ENCODE peak calls at places on chromosome 19, in seven cellular contexts. P is A549; T is effector memory CD4-positive, alpha-beta T cell; Q is cardiac muscle cell; D is prostate gland; M is thoracic aorta; Y is small intestine. C is an unnamed sample.

GRCh38 chr19:38224014-38224862 is at the start of gene DPF1:
- DNase-seq in P (peak), Q (peak), M (no peak), T (peak), Y (peak), D (no peak), C (no peak)

GRCh38 chr19:35992902-35993765 is 1.9 kb upstream of the SDHAF1 start:
- DNase-seq in M (no peak), P (no peak), T (no peak), D (no peak), Q (no peak), Y (no peak), C (no peak)

GRCh38 chr19:5903502-5904301 is at the start of gene NDUFA11:
- DNase-seq in T (peak), Y (peak), M (peak), Q (peak), D (peak), P (peak), C (peak)

GRCh38 chr19:5343848-5344247 is 3.2 kb upstream of the PTPRS start:
- DNase-seq in T (no peak), M (no peak), P (no peak), D (no peak), Y (no peak), Q (peak), C (no peak)

GRCh38 chr19:48332662-48333466 is 7.5 kb downstream of the EMP3 start:
- DNase-seq in P (peak), T (peak), Y (peak), M (peak), Q (peak), D (peak), C (peak)

GRCh38 chr19:18660051-18660910 is 23.2 kb upstream of the CRTC1 start:
- DNase-seq in D (no peak), Q (peak), T (no peak), M (peak), P (peak), Y (no peak), C (no peak)

GRCh38 chr19:19304186-19304975 is 15.9 kb downstream of the SUGP1 start:
- DNase-seq in P (no peak), Y (no peak), T (no peak), M (no peak), D (no peak), Q (no peak), C (no peak)

GRCh38 chr19:27911122-27911898 is 1301.6 kb downstream of the UQCRFS1 start:
- DNase-seq in M (no peak), P (no peak), Q (no peak), D (no peak), T (no peak), Y (no peak), C (no peak)

GRCh38 chr19:12773571-12773970 is 1.8 kb downstream of the HOOK2 start:
- DNase-seq in Y (no peak), D (no peak), Q (no peak), P (peak), T (no peak), M (no peak), C (no peak)

GRCh38 chr19:49528211-49528771 is 488 bp downstream of the RCN3 start:
- DNase-seq in D (no peak), Q (peak), Y (no peak), T (no peak), M (peak), P (no peak), C (no peak)

GRCh38 chr19:19356901-19357566 is 36.4 kb downstream of the MAU2 start:
- DNase-seq in Y (no peak), M (no peak), D (no peak), Q (no peak), P (no peak), T (no peak), C (no peak)

GRCh38 chr19:49333426-49334288 is 1.5 kb upstream of the CD37 start:
- DNase-seq in D (no peak), P (no peak), Q (peak), M (no peak), Y (peak), T (peak), C (no peak)

GRCh38 chr19:42158926-42159325 is 26.7 kb upstream of the POU2F2 start:
- DNase-seq in Q (peak), M (no peak), T (no peak), Y (no peak), P (no peak), D (no peak), C (no peak)
- H3K27ac ChIP-seq in Q (no peak), M (no peak), T (no peak), Y (no peak), P (no peak), D (no peak), C (no peak)

GRCh38 chr19:16470541-16470910 is 1.2 kb downstream of the EPS15L1 start:
- DNase-seq in T (no peak), P (no peak), Q (peak), M (no peak), Y (no peak), D (no peak), C (no peak)

GRCh38 chr19:16463991-16464575 is 7.7 kb downstream of the EPS15L1 start:
- DNase-seq in T (no peak), P (no peak), Y (no peak), Q (peak), D (no peak), M (no peak), C (no peak)

GRCh38 chr19:16470911-16471811 is 609 bp downstream of the EPS15L1 start:
- DNase-seq in T (no peak), Q (peak), Y (peak), M (no peak), D (no peak), P (no peak), C (no peak)

GRCh38 chr19:16465239-16465638 is 6.5 kb downstream of the EPS15L1 start:
- DNase-seq in M (no peak), D (no peak), P (no peak), T (no peak), Y (no peak), Q (no peak), C (no peak)

GRCh38 chr19:16467581-16467980 is 4.2 kb downstream of the EPS15L1 start:
- DNase-seq in P (no peak), Q (no peak), M (no peak), D (no peak), Y (no peak), T (no peak), C (peak)
- H3K27ac ChIP-seq in P (no peak), Q (no peak), M (no peak), D (no peak), Y (no peak), T (no peak), C (peak)

GRCh38 chr19:13848811-13849241 is 28.1 kb upstream of the NANOS3 start:
- DNase-seq in Y (no peak), P (peak), M (no peak), D (no peak), T (no peak), Q (no peak), C (no peak)

GRCh38 chr19:13847900-13848677 is 28.8 kb upstream of the NANOS3 start:
- DNase-seq in D (no peak), P (no peak), Q (no peak), Y (no peak), T (peak), M (no peak), C (no peak)

GRCh38 chr19:13850910-13851753 is 25.8 kb upstream of the NANOS3 start:
- DNase-seq in Y (peak), T (peak), D (peak), Q (peak), M (peak), P (peak), C (peak)

GRCh38 chr19:13849991-13850909 is 26.7 kb upstream of the NANOS3 start:
- DNase-seq in M (no peak), T (peak), P (peak), Y (peak), Q (peak), D (peak), C (peak)

GRCh38 chr19:13849277-13849676 is 27.7 kb upstream of the NANOS3 start:
- DNase-seq in D (no peak), Q (no peak), M (no peak), Y (no peak), P (no peak), T (no peak), C (no peak)
- H3K27ac ChIP-seq in D (peak), Q (no peak), M (peak), Y (peak), P (peak), T (no peak), C (no peak)

DNA sequence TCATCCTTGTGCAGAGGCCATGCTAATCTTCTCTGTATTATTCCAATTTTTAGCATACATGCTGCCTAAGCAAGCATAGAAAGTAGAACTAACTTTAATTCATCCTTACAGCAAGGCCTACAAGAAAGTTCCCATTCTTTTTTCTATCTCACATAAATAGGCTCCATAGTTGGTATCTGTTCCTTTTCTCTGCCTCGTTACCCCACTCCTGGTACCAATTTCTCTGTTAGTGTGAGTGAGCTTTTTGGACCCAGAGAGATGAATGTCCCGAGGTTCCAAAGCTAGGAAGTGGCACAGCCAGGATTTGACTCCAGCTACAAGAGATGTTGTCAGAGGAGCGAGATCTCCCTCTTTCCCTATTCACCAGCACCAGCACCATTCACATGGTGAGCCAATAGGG is 9.7 kb downstream of the HIF3A start:
- DNase-seq in Y (no peak), D (no peak), P (no peak), Q (no peak), T (no peak), M (no peak), C (no peak)
- H3K27ac ChIP-seq in Y (no peak), D (no peak), P (no peak), Q (no peak), T (no peak), M (no peak), C (no peak)

GRCh38 chr19:15195987-15196682 is 4.7 kb downstream of the NOTCH3 start:
- DNase-seq in P (no peak), T (no peak), Q (peak), M (no peak), Y (peak), D (peak), C (no peak)
- H3K27ac ChIP-seq in P (peak), T (no peak), Q (no peak), M (peak), Y (peak), D (peak), C (peak)

GRCh38 chr19:57648336-57649003 is 15.5 kb downstream of the ZNF211 start:
- DNase-seq in P (no peak), Y (no peak), T (no peak), D (no peak), Q (no peak), M (no peak), C (peak)
- H3K27ac ChIP-seq in P (no peak), Y (no peak), T (no peak), D (no peak), Q (no peak), M (no peak), C (no peak)

GRCh38 chr19:50750010-50750409 is 20.3 kb upstream of the GPR32 start:
- DNase-seq in P (no peak), Q (no peak), D (no peak), T (no peak), Y (no peak), M (no peak), C (no peak)
- H3K27ac ChIP-seq in P (no peak), Q (no peak), D (no peak), T (no peak), Y (no peak), M (no peak), C (no peak)